ENCODE peak calls at places on chromosomes 7 and 10, in nine cellular contexts. T is activated T-helper 1 cell treated with anti-CD3 and anti-CD28 coated beads, Interleukin-12 subunit alpha, Interleukin-12 subunit beta, Interleukin-2, Interleukin-4 antibody, amounts not matched to agents 30 ng/mL and 10 ng/mL and 1 ng/mL, durations not matched to agents 14 hours and 24 hours and 36 hours; V is Panc1; W is Right ventricle myocardium inferior; J is astrocyte; A is CD8-positive, alpha-beta memory T cell; F is ELR; Q is T-helper 1 cell; L is stimulated activated CD4-positive, alpha-beta T cell treated with anti-CD3 and anti-CD28 coated beads, Interleukin-2, amount 100 ng/mL, for 48 hours. U is an unnamed sample.

GRCh38 chr7:14846405-14846804 is 56.1 kb downstream of the DGKB start:
- DNase-seq in J (no peak), V (no peak), Q (no peak), L (no peak), F (no peak), T (no peak), W (no peak), A (no peak), U (no peak)

GRCh38 chr7:157476654-157477549 is 140.1 kb downstream of the DNAJB6 start:
- DNase-seq in T (no peak), Q (no peak), L (no peak), W (peak), J (no peak), V (no peak), F (no peak), A (no peak), U (no peak)

GRCh38 chr7:36781011-36781738 is 56.9 kb upstream of the AOAH start:
- DNase-seq in Q (no peak), L (no peak), W (no peak), V (no peak), J (no peak), T (peak), F (no peak), A (peak), U (no peak)

GRCh38 chr10:34249634-34250033 is 565.5 kb downstream of the PARD3 start:
- DNase-seq in A (no peak), J (no peak), F (no peak), W (no peak), T (no peak), V (no peak), Q (no peak), L (no peak), U (no peak)

GRCh38 chr10:128035557-128035973 is 90.7 kb downstream of the MKI67 start:
- DNase-seq in A (peak), W (no peak), L (peak), J (no peak), F (peak), Q (peak), T (peak), V (peak), U (peak)

GRCh38 chr7:127831312-127832212 is 179.6 kb downstream of the SND1 start:
- DNase-seq in L (no peak), A (no peak), W (no peak), J (no peak), V (no peak), F (no peak), T (no peak), Q (no peak), U (no peak)

GRCh38 chr7:11548532-11548931 is 283.5 kb downstream of the THSD7A start:
- DNase-seq in L (no peak), V (peak), W (no peak), A (no peak), T (no peak), F (peak), Q (no peak), J (no peak), U (no peak)

GRCh38 chr7:94612253-94612652 is 43.7 kb downstream of the SGCE start:
- DNase-seq in F (no peak), J (no peak), V (no peak), W (no peak), A (no peak), Q (no peak), L (no peak), T (no peak), U (no peak)

GRCh38 chr7:25926009-25926408 is 226.0 kb upstream of the NFE2L3 start:
- DNase-seq in V (no peak), T (no peak), W (peak), A (no peak), J (peak), L (no peak), F (peak), Q (no peak), U (no peak)

GRCh38 chr10:84365339-84365881 is 37.0 kb downstream of the CCSER2 start:
- DNase-seq in Q (no peak), L (no peak), A (no peak), F (no peak), T (no peak), J (no peak), W (no peak), V (no peak), U (no peak)

GRCh38 chr10:130455791-130456190 is 319.6 kb downstream of the GLRX3 start:
- DNase-seq in A (no peak), V (no peak), Q (no peak), F (no peak), L (no peak), T (no peak), J (no peak), W (no peak), U (no peak)

GRCh38 chr10:3868274-3868669 is 83.3 kb upstream of the KLF6 start:
- DNase-seq in T (no peak), Q (no peak), W (no peak), F (no peak), A (no peak), J (no peak), L (no peak), V (no peak), U (no peak)

U was measured in stimulated activated naive B cell treated with anti-CD40 and anti-IgM and Interleukin-4, amounts not matched to agents 10 μg/mL and 1 μg/mL and 100 μg/mL, for 72 hours.